ENCODE peak calls at places on chromosomes 11 and 22, in nine cellular contexts. M is SJSA1; P is caudate nucleus; L is thoracic aorta; H is GM12878; O is sigmoid colon; X is esophagus muscularis mucosa; B is testis; T is CD8-positive, alpha-beta T cell. W is an unnamed sample.

GRCh38 chr11:76293189-76293631 is 86.9 kb upstream of the WNT11 start:
- DNase-seq in M (no peak), P (no peak), L (no peak), H (peak), O (no peak), X (no peak), B (no peak), T (no peak), W (no peak)

GRCh38 chr11:79243412-79244174 is 197.2 kb downstream of the TENM4 start:
- DNase-seq in M (peak), P (no peak), L (no peak), H (no peak), O (no peak), X (no peak), B (peak), T (no peak), W (no peak)

GRCh38 chr11:64016512-64016911 is 19.2 kb upstream of the FLRT1 start:
- DNase-seq in M (no peak), P (no peak), L (no peak), H (no peak), O (no peak), X (no peak), B (no peak), T (no peak), W (no peak)

GRCh38 chr11:19978668-19979518 is 181.4 kb downstream of the DBX1 start:
- DNase-seq in M (peak), P (no peak), L (no peak), H (peak), O (peak), X (no peak), B (no peak), T (no peak), W (no peak)

GRCh38 chr11:119652907-119653659 is 75.9 kb downstream of the NECTIN1 start:
- DNase-seq in M (no peak), P (peak), L (no peak), H (no peak), O (no peak), X (no peak), B (no peak), T (no peak), W (no peak)

GRCh38 chr11:69113226-69113625 is 42.5 kb upstream of the SMIM38 start:
- DNase-seq in M (no peak), P (no peak), L (no peak), H (no peak), O (no peak), X (no peak), B (no peak), T (no peak), W (no peak)

GRCh38 chr11:130478204-130478701 is 29.8 kb downstream of the ADAMTS15 start:
- DNase-seq in M (peak), P (no peak), L (peak), H (no peak), O (peak), X (peak), B (peak), T (no peak), W (no peak)

GRCh38 chr22:20424937-20425587 is 12.6 kb downstream of the SCARF2 start:
- DNase-seq in M (no peak), P (no peak), L (no peak), H (no peak), O (no peak), X (no peak), B (peak), T (no peak), W (no peak)

GRCh38 chr11:65625628-65626342 is 10.2 kb downstream of the PCNX3 start:
- DNase-seq in M (no peak), P (peak), L (no peak), H (no peak), O (no peak), X (no peak), B (peak), T (peak), W (no peak)

GRCh38 chr11:128503231-128503991 is 83.9 kb downstream of the ETS1 start:
- DNase-seq in M (peak), P (no peak), L (no peak), H (no peak), O (no peak), X (no peak), B (no peak), T (no peak), W (no peak)

GRCh38 chr11:97567801-97568200 is 1178.0 kb downstream of the JRKL start:
- DNase-seq in M (no peak), P (no peak), L (no peak), H (no peak), O (no peak), X (no peak), B (no peak), T (no peak), W (no peak)

GRCh38 chr11:85590848-85591483 is 36.2 kb downstream of the DLG2 start:
- DNase-seq in M (no peak), P (no peak), L (no peak), H (no peak), O (no peak), X (no peak), B (no peak), T (no peak), W (no peak)

GRCh38 chr11:55942785-55943392 is 6.7 kb upstream of the OR5I1 start:
- DNase-seq in M (no peak), P (no peak), L (no peak), H (no peak), O (no peak), X (no peak), B (no peak), T (no peak), W (no peak)

GRCh38 chr22:37162221-37163095 is 12.7 kb upstream of the IL2RB start:
- DNase-seq in M (no peak), P (no peak), L (no peak), H (peak), O (no peak), X (no peak), B (no peak), T (peak), W (no peak)

GRCh38 chr22:49903322-49904039 is 14.8 kb downstream of the ALG12 start:
- DNase-seq in M (no peak), P (no peak), L (no peak), H (no peak), O (peak), X (no peak), B (no peak), T (no peak), W (no peak)

GRCh38 chr11:64223001-64223651 is 2.9 kb downstream of the TRPT1 start:
- DNase-seq in M (peak), P (no peak), L (no peak), H (no peak), O (peak), X (no peak), B (no peak), T (no peak), W (no peak)

DNA sequence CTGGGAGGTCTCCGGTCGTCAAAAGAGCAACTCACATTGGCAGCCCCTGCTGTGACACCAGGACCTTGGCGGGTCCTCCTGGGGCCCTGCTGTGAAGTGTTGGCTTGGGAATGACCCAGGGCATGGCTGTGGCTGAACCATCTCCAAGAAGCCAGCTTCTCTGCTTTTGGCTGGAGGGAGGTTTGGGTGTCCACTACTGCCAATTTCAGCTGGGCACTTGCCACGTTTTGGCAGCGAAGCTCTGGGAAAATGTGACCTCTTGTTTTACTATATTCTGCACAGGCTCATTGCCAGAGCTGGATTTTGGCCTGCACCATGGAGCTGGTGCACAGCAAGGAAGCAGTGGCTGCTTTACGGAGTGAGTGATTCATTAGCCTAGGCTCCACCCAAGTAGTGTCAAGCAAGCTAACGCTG is 24.2 kb upstream of the SMCO4 start:
- DNase-seq in M (no peak), P (peak), L (peak), H (no peak), O (peak), X (no peak), B (peak), T (no peak), W (no peak)
- H3K27ac ChIP-seq in M (no peak), P (no peak), L (peak), H (no peak), O (no peak), X (peak), B (no peak), T (no peak), W (no peak)

DNA sequence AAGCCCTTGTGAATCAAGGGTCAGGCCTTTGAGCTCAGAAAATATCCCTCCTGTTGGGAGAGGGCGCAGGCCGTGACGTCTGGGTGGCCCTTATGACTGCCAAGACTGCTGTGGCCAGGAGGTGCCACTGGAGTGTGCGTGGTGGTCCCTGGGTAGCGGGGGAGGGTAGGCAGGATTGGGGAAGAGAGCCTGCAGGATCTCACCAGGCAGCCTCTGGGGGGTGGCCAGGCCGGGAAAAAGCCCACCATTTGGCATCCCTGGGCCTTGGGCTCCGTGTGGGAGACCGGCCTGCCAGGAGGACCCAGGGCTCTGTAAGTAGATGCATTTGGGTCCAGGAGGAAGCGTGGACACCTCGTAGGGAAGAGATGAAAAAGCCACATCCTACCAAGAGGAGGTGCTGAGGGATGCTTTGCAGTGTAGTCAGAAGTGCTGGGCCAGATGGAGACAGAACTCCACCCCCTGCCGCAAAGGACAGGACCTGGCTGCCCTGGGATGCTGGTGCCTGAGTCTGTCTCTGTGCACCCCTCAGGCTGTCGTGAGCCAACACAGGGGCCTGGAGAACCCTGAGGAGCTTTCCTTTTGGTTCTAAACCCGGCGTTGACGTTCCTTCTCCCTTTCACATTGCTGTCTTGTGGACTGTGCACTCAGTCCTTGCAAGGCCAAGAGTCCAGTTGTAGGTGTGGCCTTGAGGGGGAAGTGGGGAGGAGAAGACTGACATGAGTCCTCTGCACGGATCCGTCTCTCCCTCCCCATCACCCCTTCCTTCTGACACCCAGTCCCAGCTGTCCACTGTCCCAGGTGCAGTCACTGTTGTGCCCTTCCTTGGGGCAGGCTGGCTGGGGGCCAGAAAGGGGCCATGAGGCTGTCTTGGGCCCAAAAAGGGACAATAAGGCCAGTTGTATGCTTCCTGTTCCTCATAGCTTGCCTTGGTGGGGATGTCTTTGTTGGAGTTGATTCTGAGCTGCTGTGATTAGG is 12.7 kb upstream of the MIEF1 start:
- DNase-seq in M (no peak), P (no peak), L (no peak), H (no peak), O (peak), X (no peak), B (no peak), T (no peak), W (no peak)
- H3K27ac ChIP-seq in M (no peak), P (peak), L (no peak), H (no peak), O (no peak), X (no peak), B (no peak), T (no peak), W (no peak)

DNA sequence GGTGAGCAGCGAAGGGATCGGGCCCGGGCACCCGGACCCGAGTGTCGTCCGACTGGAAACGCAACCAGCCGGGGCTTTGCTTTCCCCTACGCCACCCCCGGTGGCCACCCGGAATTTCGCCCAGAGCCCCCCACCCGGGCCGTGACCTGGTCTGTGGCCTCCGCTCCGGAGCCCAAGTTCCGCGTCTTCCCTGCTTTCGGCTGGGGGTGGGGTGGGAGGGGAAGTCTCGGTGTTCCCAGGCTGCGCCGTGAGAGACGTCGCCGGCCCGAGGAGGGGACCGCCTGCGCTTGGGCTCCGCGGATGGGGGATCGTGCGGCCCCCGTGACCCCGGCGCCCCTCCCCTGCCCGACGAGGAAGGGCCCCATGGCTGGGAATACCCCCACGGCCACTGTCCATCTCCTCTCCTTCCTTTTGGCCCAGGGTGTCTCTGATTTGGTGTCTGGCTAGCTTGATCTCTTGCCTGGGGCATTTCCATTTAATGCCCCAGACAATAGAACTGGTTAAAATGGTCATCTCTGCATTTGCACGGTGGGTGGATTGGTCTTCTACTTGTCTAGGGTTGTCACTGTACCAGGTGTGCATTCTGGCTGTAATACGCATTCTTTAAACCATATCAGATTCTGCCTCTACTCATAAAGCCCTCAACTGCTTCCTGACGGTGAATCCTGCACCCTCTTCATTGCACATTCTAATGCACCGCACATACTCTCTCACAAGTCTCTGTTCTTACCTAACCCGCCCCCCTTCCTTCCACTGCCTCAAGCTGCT is 800 bp downstream of the SIK2 start:
- DNase-seq in M (no peak), P (peak), L (no peak), H (no peak), O (peak), X (no peak), B (peak), T (peak), W (no peak)
- H3K27ac ChIP-seq in M (peak), P (peak), L (peak), H (peak), O (peak), X (peak), B (peak), T (peak), W (peak)

DNA sequence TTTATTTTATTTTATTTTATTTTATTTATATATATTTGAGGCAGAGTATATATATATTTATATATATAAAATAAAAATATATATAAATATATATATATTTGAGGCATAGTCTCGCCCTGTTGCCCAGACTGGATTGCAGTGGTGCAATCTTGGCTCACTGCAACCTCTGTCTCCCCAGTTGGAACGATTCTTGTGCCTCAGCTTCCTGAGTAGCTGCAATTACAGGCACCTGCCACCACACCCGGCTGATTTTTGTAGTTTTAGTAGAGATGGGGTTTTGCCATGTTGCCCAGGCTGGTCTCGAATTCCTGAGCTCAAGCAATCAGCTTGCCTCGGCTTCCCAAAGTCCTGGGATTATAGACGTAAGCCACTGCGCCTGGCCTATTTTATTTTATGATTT is 31.4 kb downstream of the ACO2 start:
- DNase-seq in M (no peak), P (no peak), L (no peak), H (no peak), O (no peak), X (no peak), B (no peak), T (no peak), W (no peak)
- H3K27ac ChIP-seq in M (no peak), P (no peak), L (no peak), H (no peak), O (no peak), X (peak), B (no peak), T (no peak), W (no peak)

DNA sequence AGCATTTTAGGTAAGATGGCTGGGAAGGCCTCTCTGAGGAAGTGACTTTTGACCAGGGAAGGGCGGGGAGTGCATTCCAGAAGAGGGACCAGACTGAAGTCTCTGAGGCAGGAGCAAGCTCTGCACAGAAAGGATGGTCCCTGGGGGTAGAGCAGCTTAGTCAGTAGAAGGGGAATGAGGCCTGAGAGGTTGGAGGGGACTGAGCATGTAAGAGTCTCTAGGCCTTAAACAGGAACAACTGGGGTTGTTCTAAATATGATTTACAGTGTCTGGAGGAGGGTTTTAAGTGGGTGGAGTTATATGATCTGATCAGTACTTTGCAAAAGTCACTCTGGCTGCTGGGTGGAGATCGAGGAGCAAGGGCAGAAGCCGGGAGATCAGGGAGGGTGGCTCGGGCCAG is 31.7 kb upstream of the TEF start:
- DNase-seq in M (no peak), P (no peak), L (no peak), H (no peak), O (no peak), X (no peak), B (no peak), T (no peak), W (no peak)
- H3K27ac ChIP-seq in M (no peak), P (no peak), L (no peak), H (no peak), O (no peak), X (no peak), B (peak), T (no peak), W (no peak)

GRCh38 chr22:25153961-25154685 is 45.5 kb upstream of the CRYBB3 start:
- DNase-seq in M (no peak), P (no peak), L (peak), H (no peak), O (peak), X (no peak), B (no peak), T (no peak), W (no peak)
- H3K27ac ChIP-seq in M (no peak), P (peak), L (peak), H (no peak), O (peak), X (peak), B (no peak), T (no peak), W (peak)

DNA sequence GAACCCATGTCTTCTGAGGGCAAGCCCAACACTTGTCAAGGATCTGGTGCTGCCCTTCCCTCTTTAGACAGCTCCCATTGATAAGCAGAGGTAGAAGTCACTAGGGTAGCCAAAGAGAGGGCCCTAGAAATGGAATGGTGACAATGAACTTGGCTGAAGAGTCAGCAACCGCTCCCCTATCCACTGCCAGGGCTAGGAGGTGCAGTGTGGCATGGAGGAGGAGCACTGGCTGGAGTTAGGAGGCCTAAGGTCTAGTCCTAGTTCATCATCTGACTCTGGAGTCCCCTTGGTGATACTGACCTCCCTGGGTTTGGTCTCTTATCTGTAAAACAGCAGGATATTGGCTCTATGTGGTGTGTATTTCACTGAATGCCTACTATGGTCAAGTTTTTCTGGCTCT is 10.3 kb downstream of the TIMP3 start:
- DNase-seq in M (no peak), P (no peak), L (no peak), H (no peak), O (no peak), X (no peak), B (no peak), T (no peak), W (no peak)
- H3K27ac ChIP-seq in M (no peak), P (no peak), L (no peak), H (no peak), O (no peak), X (no peak), B (no peak), T (no peak), W (no peak)

GRCh38 chr22:17243524-17243923 is 24.3 kb upstream of the ADA2 start:
- DNase-seq in M (no peak), P (no peak), L (no peak), H (peak), O (no peak), X (no peak), B (no peak), T (no peak), W (no peak)

GRCh38 chr22:17250380-17251129 is 31.3 kb upstream of the ADA2 start:
- DNase-seq in M (no peak), P (no peak), L (no peak), H (no peak), O (no peak), X (no peak), B (no peak), T (no peak), W (no peak)

GRCh38 chr22:17247832-17248231 is 28.6 kb upstream of the ADA2 start:
- DNase-seq in M (no peak), P (no peak), L (no peak), H (no peak), O (no peak), X (no peak), B (peak), T (no peak), W (no peak)
- H3K27ac ChIP-seq in M (no peak), P (no peak), L (no peak), H (no peak), O (no peak), X (no peak), B (no peak), T (no peak), W (no peak)

GRCh38 chr22:29302681-29303465 is 3.6 kb upstream of the GAS2L1 start:
- DNase-seq in M (no peak), P (no peak), L (no peak), H (no peak), O (no peak), X (no peak), B (peak), T (no peak), W (no peak)
- H3K27ac ChIP-seq in M (no peak), P (peak), L (peak), H (no peak), O (peak), X (no peak), B (no peak), T (no peak), W (no peak)

GRCh38 chr11:47508595-47509555 is 44.1 kb downstream of the CELF1 start:
- DNase-seq in M (no peak), P (no peak), L (no peak), H (no peak), O (no peak), X (no peak), B (no peak), T (no peak), W (no peak)
- H3K27ac ChIP-seq in M (no peak), P (peak), L (no peak), H (peak), O (peak), X (peak), B (peak), T (no peak), W (no peak)